ENCODE peak calls at places on chromosomes 16 and 17, in seven cellular contexts. D is AG09309, J is ovary, Z is PC-3, X is lower leg skin, H is brain microvascular endothelial cell, Q is IMR-90. A is an unnamed sample.

GRCh38 chr16:83310816-83311215 is 497.0 kb upstream of the HSBP1 start:
- DNase-seq in D (no peak), H (no peak), J (no peak), Z (no peak), Q (no peak), X (no peak), A (no peak)

GRCh38 chr16:16945207-16945606 is 525.6 kb downstream of the XYLT1 start:
- DNase-seq in D (no peak), Z (no peak), J (no peak), H (no peak), X (no peak), Q (no peak), A (no peak)

GRCh38 chr17:41571561-41572434 is at the start of gene KRT9:
- DNase-seq in X (no peak), J (no peak), D (no peak), H (no peak), Z (no peak), Q (no peak), A (no peak)

GRCh38 chr17:47237841-47238240 is 15.8 kb upstream of the ITGB3 start:
- DNase-seq in J (no peak), Z (no peak), Q (no peak), X (no peak), H (no peak), D (no peak), A (no peak)

GRCh38 chr17:81844327-81844851 is 9.5 kb upstream of the PPP1R27 start:
- DNase-seq in D (no peak), X (no peak), H (no peak), J (no peak), Q (no peak), Z (no peak), A (no peak)

GRCh38 chr16:80040413-80040812 is 439.9 kb upstream of the MAF start:
- DNase-seq in H (no peak), X (no peak), D (no peak), Z (no peak), Q (no peak), J (no peak), A (no peak)

GRCh38 chr17:79506150-79506870 is 104.5 kb downstream of the RBFOX3 start:
- DNase-seq in Q (no peak), H (no peak), Z (no peak), X (no peak), J (no peak), D (no peak), A (no peak)

GRCh38 chr17:82229686-82230626 is 1.1 kb downstream of the SLC16A3 start:
- DNase-seq in Z (no peak), Q (no peak), X (no peak), H (no peak), D (no peak), J (no peak), A (no peak)

GRCh38 chr17:79945591-79946255 is 89.9 kb downstream of the TBC1D16 start:
- DNase-seq in Z (no peak), D (no peak), J (peak), Q (no peak), H (no peak), X (no peak), A (no peak)

GRCh38 chr16:89552913-89553312 is 7.6 kb upstream of the RPL13 start:
- DNase-seq in H (no peak), Z (no peak), D (no peak), X (no peak), Q (no peak), J (no peak), A (no peak)

GRCh38 chr17:45008191-45008590 is 40.1 kb upstream of the C1QL1 start:
- DNase-seq in H (no peak), X (no peak), D (no peak), J (no peak), Z (no peak), Q (no peak), A (no peak)

GRCh38 chr16:73166394-73166971 is 118.6 kb upstream of the ZFHX3 start:
- DNase-seq in Z (no peak), H (no peak), J (no peak), D (no peak), Q (no peak), X (no peak), A (no peak)

GRCh38 chr16:73163238-73163795 is 115.4 kb upstream of the ZFHX3 start:
- DNase-seq in D (no peak), J (no peak), Z (no peak), Q (no peak), X (no peak), H (no peak), A (no peak)

GRCh38 chr16:73170587-73170986 is 122.7 kb upstream of the ZFHX3 start:
- DNase-seq in Q (no peak), Z (no peak), D (no peak), H (no peak), X (no peak), J (no peak), A (no peak)

GRCh38 chr16:73171380-73171779 is 123.5 kb upstream of the ZFHX3 start:
- DNase-seq in J (no peak), Q (no peak), Z (no peak), H (no peak), X (no peak), D (no peak), A (no peak)

DNA sequence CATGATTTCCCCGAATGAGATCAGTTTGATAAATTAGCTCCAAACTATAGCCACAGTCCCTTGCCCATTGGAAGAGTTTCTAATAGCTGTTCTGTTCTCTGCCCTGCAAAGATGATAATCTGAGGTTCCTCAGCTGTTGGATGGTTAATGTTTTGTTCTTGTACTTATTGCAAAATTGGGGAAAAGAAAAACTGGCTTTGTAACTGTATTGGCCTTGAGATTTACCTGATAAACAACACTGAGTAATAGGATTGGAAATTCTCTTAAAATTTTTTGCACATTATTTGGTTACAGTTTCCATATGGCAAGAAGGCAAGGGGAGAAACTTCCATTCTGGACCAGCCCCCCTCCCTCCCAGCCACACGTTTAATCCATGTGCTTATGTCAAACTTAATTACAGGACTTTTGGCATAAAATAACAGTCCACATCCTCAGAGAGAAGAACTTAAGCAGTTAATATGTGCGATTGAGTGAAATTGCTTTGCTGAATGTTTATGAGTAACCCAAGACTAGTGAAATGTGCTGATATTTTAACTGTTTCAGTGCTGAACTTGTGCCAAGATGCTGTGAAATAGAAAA is 119.1 kb upstream of the ZFHX3 start:
- DNase-seq in Q (no peak), X (no peak), H (no peak), J (no peak), Z (no peak), D (no peak), A (no peak)
- H3K4me3 ChIP-seq in Q (no peak), X (no peak), H (no peak), J (peak), Z (no peak), D (no peak), A (no peak)

GRCh38 chr17:73342057-73342522 is 30.3 kb upstream of the CDC42EP4 start:
- DNase-seq in X (no peak), J (peak), H (peak), Z (peak), Q (peak), D (no peak), A (peak)

GRCh38 chr17:73338050-73338491 is 26.3 kb upstream of the CDC42EP4 start:
- DNase-seq in Z (no peak), J (peak), H (peak), Q (peak), D (no peak), X (no peak), A (no peak)

GRCh38 chr17:73341350-73342056 is 29.7 kb upstream of the CDC42EP4 start:
- DNase-seq in J (no peak), D (no peak), H (no peak), Q (no peak), X (no peak), Z (no peak), A (no peak)

GRCh38 chr17:73338566-73339247 is 26.9 kb upstream of the CDC42EP4 start:
- DNase-seq in J (no peak), H (no peak), X (no peak), Q (no peak), D (no peak), Z (no peak), A (no peak)

GRCh38 chr17:73340093-73340596 is 28.3 kb upstream of the CDC42EP4 start:
- DNase-seq in X (peak), Q (peak), H (peak), D (peak), Z (peak), J (no peak), A (peak)
- TF ChIP-seq CTCF in X (no peak), Q (peak), H (peak), D (peak), Z (peak), J (no peak), A (peak)

GRCh38 chr17:58329035-58329807 is 626 bp upstream of the TSPOAP1 start:
- DNase-seq in J (no peak), D (no peak), X (no peak), Z (no peak), H (no peak), Q (no peak), A (no peak)
- H3K4me3 ChIP-seq in J (no peak), D (no peak), X (no peak), Z (no peak), H (no peak), Q (no peak), A (no peak)

GRCh38 chr17:35769895-35770486 is 9.3 kb downstream of the C17orf50 start:
- DNase-seq in X (no peak), Q (no peak), Z (no peak), D (no peak), H (no peak), J (no peak), A (no peak)
- TF ChIP-seq CTCF in X (no peak), Q (peak), Z (peak), D (peak), H (peak), J (no peak), A (peak)

GRCh38 chr17:16491703-16492612 is at the start of gene LRRC75A:
- DNase-seq in Q (peak), Z (peak), H (no peak), X (no peak), J (peak), D (no peak), A (no peak)
- H3K4me3 ChIP-seq in Q (peak), Z (peak), H (peak), X (peak), J (peak), D (peak), A (peak)

GRCh38 chr17:65423346-65424140 is 137.9 kb downstream of the AXIN2 start:
- DNase-seq in H (no peak), X (no peak), J (no peak), D (no peak), Q (no peak), Z (no peak), A (no peak)
- TF ChIP-seq CTCF in H (peak), X (no peak), J (no peak), D (no peak), Q (no peak), Z (no peak), A (no peak)